ENCODE peak calls at places on chromosome 12, in ten cellular contexts. One of them, this sample, is unnamed.

GRCh38 chr12:3559601-3560294 is 68.7 kb downstream of the PRMT8 start:
- DNase-seq in natural killer cell: no peak
- DNase-seq in astrocyte of the spinal cord: no peak
- DNase-seq in mesothelial cell of epicardium: no peak
- DNase-seq in choroid plexus epithelial cell: no peak
- DNase-seq in WERI-Rb-1: no peak
- DNase-seq in tibial artery: no peak
- DNase-seq in lower leg skin: no peak
- DNase-seq in psoas muscle: no peak
- DNase-seq in HCT116: no peak
- DNase-seq in this sample: no peak

GRCh38 chr12:111978545-111978944 is 34.4 kb downstream of the TMEM116 start:
- DNase-seq in tibial artery: no peak
- DNase-seq in choroid plexus epithelial cell: no peak
- DNase-seq in astrocyte of the spinal cord: no peak
- DNase-seq in mesothelial cell of epicardium: no peak
- DNase-seq in HCT116: no peak
- DNase-seq in natural killer cell: no peak
- DNase-seq in WERI-Rb-1: no peak
- DNase-seq in psoas muscle: no peak
- DNase-seq in lower leg skin: no peak
- DNase-seq in this sample: no peak

GRCh38 chr12:19546027-19546426 is 106.7 kb downstream of the AEBP2 start:
- DNase-seq in tibial artery: peak; percentile 70
- DNase-seq in HCT116: no peak
- DNase-seq in choroid plexus epithelial cell: peak; percentile 94
- DNase-seq in natural killer cell: no peak
- DNase-seq in astrocyte of the spinal cord: no peak
- DNase-seq in mesothelial cell of epicardium: no peak
- DNase-seq in lower leg skin: peak; percentile 75
- DNase-seq in WERI-Rb-1: no peak
- DNase-seq in psoas muscle: no peak
- DNase-seq in this sample: no peak

GRCh38 chr12:84627582-84627981 is 285.0 kb downstream of the SLC6A15 start:
- DNase-seq in astrocyte of the spinal cord: no peak
- DNase-seq in WERI-Rb-1: no peak
- DNase-seq in mesothelial cell of epicardium: no peak
- DNase-seq in psoas muscle: no peak
- DNase-seq in choroid plexus epithelial cell: no peak
- DNase-seq in HCT116: no peak
- DNase-seq in natural killer cell: no peak
- DNase-seq in tibial artery: no peak
- DNase-seq in lower leg skin: no peak
- DNase-seq in this sample: no peak

GRCh38 chr12:2386566-2386965 is 333.8 kb downstream of the CACNA1C start:
- DNase-seq in WERI-Rb-1: no peak
- DNase-seq in tibial artery: no peak
- DNase-seq in HCT116: no peak
- DNase-seq in natural killer cell: no peak
- DNase-seq in astrocyte of the spinal cord: no peak
- DNase-seq in lower leg skin: no peak
- DNase-seq in mesothelial cell of epicardium: no peak
- DNase-seq in choroid plexus epithelial cell: no peak
- DNase-seq in psoas muscle: no peak
- DNase-seq in this sample: no peak

GRCh38 chr12:2853626-2854025 is 3.2 kb downstream of the TEX52 start:
- DNase-seq in choroid plexus epithelial cell: peak; percentile 86
- DNase-seq in tibial artery: peak; percentile 76
- DNase-seq in natural killer cell: peak; percentile 23
- DNase-seq in psoas muscle: peak; percentile 91
- DNase-seq in WERI-Rb-1: peak; percentile 81
- DNase-seq in mesothelial cell of epicardium: peak; percentile 92
- DNase-seq in lower leg skin: peak; percentile 59
- DNase-seq in astrocyte of the spinal cord: peak; percentile 71
- DNase-seq in HCT116: peak; percentile 28
- DNase-seq in this sample: peak; percentile 28

GRCh38 chr12:124679533-124680371 is 112.3 kb upstream of the NCOR2 start:
- DNase-seq in HCT116: no peak
- DNase-seq in mesothelial cell of epicardium: no peak
- DNase-seq in natural killer cell: no peak
- DNase-seq in WERI-Rb-1: no peak
- DNase-seq in astrocyte of the spinal cord: no peak
- DNase-seq in tibial artery: peak; percentile 58
- DNase-seq in lower leg skin: no peak
- DNase-seq in choroid plexus epithelial cell: no peak
- DNase-seq in psoas muscle: peak; percentile 70
- DNase-seq in this sample: no peak

GRCh38 chr12:71371132-71371531 is 68.5 kb upstream of the LGR5 start:
- DNase-seq in mesothelial cell of epicardium: no peak
- DNase-seq in psoas muscle: no peak
- DNase-seq in WERI-Rb-1: no peak
- DNase-seq in astrocyte of the spinal cord: no peak
- DNase-seq in choroid plexus epithelial cell: peak; percentile 33
- DNase-seq in tibial artery: no peak
- DNase-seq in HCT116: peak; percentile 3
- DNase-seq in lower leg skin: no peak
- DNase-seq in natural killer cell: no peak
- DNase-seq in this sample: no peak

GRCh38 chr12:6329693-6330045 is 12.2 kb downstream of the TNFRSF1A start:
- DNase-seq in mesothelial cell of epicardium: no peak
- DNase-seq in astrocyte of the spinal cord: no peak
- DNase-seq in psoas muscle: no peak
- DNase-seq in choroid plexus epithelial cell: no peak
- DNase-seq in lower leg skin: no peak
- DNase-seq in tibial artery: no peak
- DNase-seq in HCT116: no peak
- DNase-seq in WERI-Rb-1: no peak
- DNase-seq in natural killer cell: no peak
- DNase-seq in this sample: no peak

GRCh38 chr12:121795029-121795977 is 1.8 kb upstream of the RHOF start:
- DNase-seq in tibial artery: peak; percentile 90
- DNase-seq in WERI-Rb-1: peak; percentile 87
- DNase-seq in natural killer cell: peak; percentile 89
- DNase-seq in mesothelial cell of epicardium: peak; percentile 89
- DNase-seq in psoas muscle: peak; percentile 93
- DNase-seq in lower leg skin: peak; percentile 86
- DNase-seq in astrocyte of the spinal cord: peak; percentile 84
- DNase-seq in choroid plexus epithelial cell: peak; percentile 89
- DNase-seq in HCT116: peak; percentile 76
- DNase-seq in this sample: peak; percentile 84

GRCh38 chr12:69492739-69493138 is 22.6 kb downstream of the FRS2 start:
- DNase-seq in tibial artery: no peak
- DNase-seq in choroid plexus epithelial cell: no peak
- DNase-seq in mesothelial cell of epicardium: no peak
- DNase-seq in psoas muscle: no peak
- DNase-seq in WERI-Rb-1: no peak
- DNase-seq in natural killer cell: no peak
- DNase-seq in lower leg skin: no peak
- DNase-seq in HCT116: no peak
- DNase-seq in astrocyte of the spinal cord: no peak
- DNase-seq in this sample: no peak

GRCh38 chr12:96399919-96400630 is at the start of gene CDK17:
- DNase-seq in lower leg skin: peak; percentile 60
- DNase-seq in astrocyte of the spinal cord: peak; percentile 90
- DNase-seq in choroid plexus epithelial cell: peak; percentile 92
- DNase-seq in HCT116: peak; percentile 50
- DNase-seq in natural killer cell: peak; percentile 85
- DNase-seq in WERI-Rb-1: peak; percentile 77
- DNase-seq in psoas muscle: peak; percentile 92
- DNase-seq in mesothelial cell of epicardium: peak; percentile 86
- DNase-seq in tibial artery: peak; percentile 77
- DNase-seq in this sample: peak; percentile 91

GRCh38 chr12:96401061-96401871 is 1.0 kb upstream of the CDK17 start:
- DNase-seq in mesothelial cell of epicardium: no peak
- DNase-seq in astrocyte of the spinal cord: peak; percentile 91
- DNase-seq in WERI-Rb-1: no peak
- DNase-seq in HCT116: peak; percentile 51
- DNase-seq in tibial artery: no peak
- DNase-seq in lower leg skin: no peak
- DNase-seq in choroid plexus epithelial cell: peak; percentile 93
- DNase-seq in natural killer cell: peak; percentile 30
- DNase-seq in psoas muscle: no peak
- DNase-seq in this sample: no peak

GRCh38 chr12:96399081-96399918 is 939 bp downstream of the CDK17 start:
- DNase-seq in HCT116: no peak
- DNase-seq in astrocyte of the spinal cord: peak; percentile 75
- DNase-seq in tibial artery: peak; percentile 72
- DNase-seq in psoas muscle: peak; percentile 83
- DNase-seq in lower leg skin: peak; percentile 68
- DNase-seq in mesothelial cell of epicardium: peak; percentile 67
- DNase-seq in choroid plexus epithelial cell: peak; percentile 57
- DNase-seq in natural killer cell: peak; percentile 81
- DNase-seq in WERI-Rb-1: peak; percentile 74
- DNase-seq in this sample: peak; percentile 73

GRCh38 chr12:96402061-96402460 is 1.8 kb upstream of the CDK17 start:
- DNase-seq in tibial artery: no peak
- DNase-seq in mesothelial cell of epicardium: no peak
- DNase-seq in natural killer cell: no peak
- DNase-seq in lower leg skin: no peak
- DNase-seq in psoas muscle: no peak
- DNase-seq in astrocyte of the spinal cord: no peak
- DNase-seq in WERI-Rb-1: no peak
- DNase-seq in choroid plexus epithelial cell: no peak
- DNase-seq in HCT116: no peak
- DNase-seq in this sample: no peak

DNA sequence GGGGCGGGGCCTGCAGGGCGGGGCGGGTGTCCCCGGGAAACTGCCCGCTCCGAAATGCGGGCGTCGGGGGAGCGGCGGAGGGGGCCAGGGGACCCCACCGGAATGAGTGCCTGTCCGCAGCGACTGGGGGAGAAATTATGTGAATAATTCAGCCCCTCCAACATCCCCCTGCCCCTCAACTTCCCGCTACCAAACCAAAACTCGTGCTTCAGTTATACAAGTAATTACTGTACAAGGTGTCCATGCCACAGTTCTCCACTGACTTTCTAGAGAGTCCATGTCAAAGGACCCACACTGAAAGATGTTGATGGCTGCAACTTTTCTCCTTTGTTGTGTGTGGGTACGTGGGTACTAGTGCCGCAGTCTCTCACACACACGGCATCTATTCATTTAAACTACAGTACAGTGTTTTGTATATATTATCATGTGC is 407 bp upstream of the CDK17 start:
- DNase-seq in natural killer cell: no peak
- DNase-seq in HCT116: no peak
- DNase-seq in psoas muscle: no peak
- DNase-seq in WERI-Rb-1: no peak
- DNase-seq in mesothelial cell of epicardium: no peak
- DNase-seq in astrocyte of the spinal cord: peak; percentile 71
- DNase-seq in tibial artery: no peak
- DNase-seq in lower leg skin: no peak
- DNase-seq in choroid plexus epithelial cell: peak; percentile 46
- DNase-seq in this sample: no peak
- TF ChIP-seq CTCF in natural killer cell: no peak
- TF ChIP-seq CTCF in HCT116: no peak
- TF ChIP-seq CTCF in psoas muscle: no peak
- TF ChIP-seq CTCF in WERI-Rb-1: no peak
- TF ChIP-seq CTCF in mesothelial cell of epicardium: no peak
- TF ChIP-seq CTCF in astrocyte of the spinal cord: no peak
- TF ChIP-seq CTCF in tibial artery: no peak
- TF ChIP-seq CTCF in lower leg skin: no peak
- TF ChIP-seq CTCF in choroid plexus epithelial cell: no peak
- TF ChIP-seq CTCF in this sample: peak; percentile 22

GRCh38 chr12:65536876-65537661 is 258.6 kb downstream of the MSRB3 start:
- DNase-seq in tibial artery: peak; percentile 32
- DNase-seq in lower leg skin: no peak
- DNase-seq in WERI-Rb-1: no peak
- DNase-seq in choroid plexus epithelial cell: peak; percentile 100
- DNase-seq in mesothelial cell of epicardium: no peak
- DNase-seq in HCT116: peak; percentile 100
- DNase-seq in astrocyte of the spinal cord: peak; percentile 100
- DNase-seq in psoas muscle: no peak
- DNase-seq in natural killer cell: no peak
- DNase-seq in this sample: no peak
- TF ChIP-seq CTCF in tibial artery: no peak
- TF ChIP-seq CTCF in lower leg skin: no peak
- TF ChIP-seq CTCF in WERI-Rb-1: no peak
- TF ChIP-seq CTCF in choroid plexus epithelial cell: no peak
- TF ChIP-seq CTCF in mesothelial cell of epicardium: no peak
- TF ChIP-seq CTCF in HCT116: no peak
- TF ChIP-seq CTCF in astrocyte of the spinal cord: no peak
- TF ChIP-seq CTCF in psoas muscle: no peak
- TF ChIP-seq CTCF in natural killer cell: no peak
- TF ChIP-seq CTCF in this sample: no peak

GRCh38 chr12:47742253-47742825 is 16.3 kb downstream of the RAPGEF3 start:
- DNase-seq in tibial artery: peak; percentile 47
- DNase-seq in astrocyte of the spinal cord: peak; percentile 25
- DNase-seq in choroid plexus epithelial cell: peak; percentile 37
- DNase-seq in lower leg skin: peak; percentile 49
- DNase-seq in WERI-Rb-1: peak; percentile 65
- DNase-seq in natural killer cell: peak; percentile 69
- DNase-seq in HCT116: peak; percentile 26
- DNase-seq in psoas muscle: peak; percentile 71
- DNase-seq in mesothelial cell of epicardium: peak; percentile 77
- DNase-seq in this sample: peak; percentile 71

GRCh38 chr12:47744778-47745436 is 13.8 kb downstream of the RAPGEF3 start:
- DNase-seq in astrocyte of the spinal cord: no peak
- DNase-seq in psoas muscle: no peak
- DNase-seq in choroid plexus epithelial cell: no peak
- DNase-seq in lower leg skin: no peak
- DNase-seq in mesothelial cell of epicardium: no peak
- DNase-seq in tibial artery: no peak
- DNase-seq in HCT116: no peak
- DNase-seq in natural killer cell: no peak
- DNase-seq in WERI-Rb-1: no peak
- DNase-seq in this sample: no peak

GRCh38 chr12:47743311-47743860 is 15.3 kb downstream of the RAPGEF3 start:
- DNase-seq in WERI-Rb-1: no peak
- DNase-seq in tibial artery: no peak
- DNase-seq in natural killer cell: no peak
- DNase-seq in mesothelial cell of epicardium: no peak
- DNase-seq in astrocyte of the spinal cord: no peak
- DNase-seq in psoas muscle: no peak
- DNase-seq in choroid plexus epithelial cell: no peak
- DNase-seq in lower leg skin: no peak
- DNase-seq in HCT116: no peak
- DNase-seq in this sample: no peak

GRCh38 chr12:47745485-47746041 is 13.1 kb downstream of the RAPGEF3 start:
- DNase-seq in astrocyte of the spinal cord: no peak
- DNase-seq in tibial artery: no peak
- DNase-seq in mesothelial cell of epicardium: no peak
- DNase-seq in psoas muscle: no peak
- DNase-seq in natural killer cell: no peak
- DNase-seq in HCT116: no peak
- DNase-seq in WERI-Rb-1: no peak
- DNase-seq in lower leg skin: no peak
- DNase-seq in choroid plexus epithelial cell: no peak
- DNase-seq in this sample: no peak

GRCh38 chr12:47744005-47744651 is 14.6 kb downstream of the RAPGEF3 start:
- DNase-seq in lower leg skin: peak; percentile 49
- DNase-seq in tibial artery: no peak
- DNase-seq in astrocyte of the spinal cord: no peak
- DNase-seq in choroid plexus epithelial cell: no peak
- DNase-seq in HCT116: peak; percentile 75
- DNase-seq in mesothelial cell of epicardium: no peak
- DNase-seq in natural killer cell: no peak
- DNase-seq in WERI-Rb-1: peak; percentile 71
- DNase-seq in psoas muscle: no peak
- DNase-seq in this sample: no peak
- TF ChIP-seq CTCF in lower leg skin: no peak
- TF ChIP-seq CTCF in tibial artery: peak; percentile 19
- TF ChIP-seq CTCF in astrocyte of the spinal cord: peak; percentile 38
- TF ChIP-seq CTCF in choroid plexus epithelial cell: peak; percentile 56
- TF ChIP-seq CTCF in HCT116: peak; percentile 95
- TF ChIP-seq CTCF in mesothelial cell of epicardium: peak; percentile 64
- TF ChIP-seq CTCF in natural killer cell: no peak
- TF ChIP-seq CTCF in WERI-Rb-1: peak; percentile 93
- TF ChIP-seq CTCF in psoas muscle: peak; percentile 43
- TF ChIP-seq CTCF in this sample: no peak

GRCh38 chr12:23694920-23695319 is 254.6 kb downstream of the SOX5 start:
- DNase-seq in choroid plexus epithelial cell: no peak
- DNase-seq in natural killer cell: no peak
- DNase-seq in psoas muscle: no peak
- DNase-seq in WERI-Rb-1: no peak
- DNase-seq in astrocyte of the spinal cord: no peak
- DNase-seq in tibial artery: no peak
- DNase-seq in HCT116: no peak
- DNase-seq in mesothelial cell of epicardium: no peak
- DNase-seq in lower leg skin: no peak
- DNase-seq in this sample: no peak
- TF ChIP-seq CTCF in choroid plexus epithelial cell: no peak
- TF ChIP-seq CTCF in natural killer cell: no peak
- TF ChIP-seq CTCF in psoas muscle: no peak
- TF ChIP-seq CTCF in WERI-Rb-1: no peak
- TF ChIP-seq CTCF in astrocyte of the spinal cord: no peak
- TF ChIP-seq CTCF in tibial artery: no peak
- TF ChIP-seq CTCF in HCT116: no peak
- TF ChIP-seq CTCF in mesothelial cell of epicardium: no peak
- TF ChIP-seq CTCF in lower leg skin: no peak
- TF ChIP-seq CTCF in this sample: no peak

This sample was measured in activated B cell treated with CpG ODN at 0.5 μM for 24 hours.